ENCODE peak calls at places on chromosome 20, in seven cellular contexts. U, M, P, Y, C, W and T are unnamed samples.

GRCh38 chr20:60137657-60138245 is 179.5 kb downstream of the CDH26 start:
- DNase-seq in U (peak), M (no peak), P (no peak), Y (no peak), C (no peak), W (peak), T (no peak)

GRCh38 chr20:52166150-52166549 is 25.4 kb downstream of the ZFP64 start:
- DNase-seq in U (no peak), M (no peak), P (no peak), Y (no peak), C (no peak), W (no peak), T (no peak)

GRCh38 chr20:22473293-22473692 is 111.1 kb downstream of the FOXA2 start:
- DNase-seq in U (no peak), M (no peak), P (no peak), Y (no peak), C (no peak), W (no peak), T (no peak)

GRCh38 chr20:59016795-59017492 is 2.3 kb upstream of the TUBB1 start:
- DNase-seq in U (peak), M (no peak), P (no peak), Y (peak), C (peak), W (no peak), T (no peak)

GRCh38 chr20:56503911-56504310 is 20.6 kb upstream of the FAM209A start:
- DNase-seq in U (no peak), M (no peak), P (no peak), Y (no peak), C (no peak), W (no peak), T (no peak)

GRCh38 chr20:16828666-16829305 is 80.6 kb downstream of the OTOR start:
- DNase-seq in U (no peak), M (no peak), P (no peak), Y (no peak), C (no peak), W (no peak), T (no peak)

GRCh38 chr20:17998446-17998845 is 29.6 kb downstream of the MGME1 start:
- DNase-seq in U (no peak), M (no peak), P (no peak), Y (no peak), C (no peak), W (no peak), T (no peak)

GRCh38 chr20:39338977-39339376 is 376.8 kb downstream of the DHX35 start:
- DNase-seq in U (no peak), M (peak), P (peak), Y (no peak), C (peak), W (peak), T (no peak)

GRCh38 chr20:38115205-38115604 is 49.9 kb downstream of the TGM2 start:
- DNase-seq in U (no peak), M (no peak), P (no peak), Y (no peak), C (no peak), W (no peak), T (no peak)
- TF ChIP-seq CTCF in U (no peak), M (no peak), P (peak), Y (peak), C (peak), W (no peak), T (no peak)

GRCh38 chr20:32019156-32019510 is 8.9 kb downstream of the CCM2L start:
- DNase-seq in U (peak), M (peak), P (no peak), Y (no peak), C (no peak), W (no peak), T (peak)
- TF ChIP-seq CTCF in U (peak), M (peak), P (no peak), Y (peak), C (no peak), W (no peak), T (no peak)

GRCh38 chr20:3209023-3209945 is at the start of gene ITPA:
- DNase-seq in U (no peak), M (peak), P (peak), Y (no peak), C (peak), W (peak), T (peak)
- TF ChIP-seq CTCF in U (no peak), M (no peak), P (no peak), Y (no peak), C (no peak), W (no peak), T (no peak)

DNA sequence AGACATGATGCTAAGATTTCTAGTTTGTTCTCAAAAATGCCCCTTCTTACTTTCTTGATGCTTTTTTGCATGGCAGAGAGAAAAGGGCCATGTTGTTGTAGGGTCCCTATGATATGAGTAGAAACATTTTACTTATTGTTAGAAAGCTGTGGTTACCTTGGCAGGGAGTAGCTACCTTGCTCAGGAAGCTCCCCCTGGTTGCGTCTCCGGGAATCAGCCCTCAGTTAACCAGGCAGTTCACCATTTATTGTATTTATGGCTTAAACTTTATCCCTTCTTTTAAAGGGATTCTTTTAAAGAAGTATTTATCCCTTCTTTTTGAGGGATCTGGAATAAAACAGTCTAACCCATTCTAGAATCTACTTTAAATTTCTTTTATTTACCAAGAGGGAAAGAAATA is 113.9 kb upstream of the PROKR2 start:
- DNase-seq in U (peak), M (no peak), P (no peak), Y (no peak), C (no peak), W (no peak), T (no peak)
- TF ChIP-seq CTCF in U (no peak), M (no peak), P (no peak), Y (no peak), C (no peak), W (peak), T (no peak)

DNA sequence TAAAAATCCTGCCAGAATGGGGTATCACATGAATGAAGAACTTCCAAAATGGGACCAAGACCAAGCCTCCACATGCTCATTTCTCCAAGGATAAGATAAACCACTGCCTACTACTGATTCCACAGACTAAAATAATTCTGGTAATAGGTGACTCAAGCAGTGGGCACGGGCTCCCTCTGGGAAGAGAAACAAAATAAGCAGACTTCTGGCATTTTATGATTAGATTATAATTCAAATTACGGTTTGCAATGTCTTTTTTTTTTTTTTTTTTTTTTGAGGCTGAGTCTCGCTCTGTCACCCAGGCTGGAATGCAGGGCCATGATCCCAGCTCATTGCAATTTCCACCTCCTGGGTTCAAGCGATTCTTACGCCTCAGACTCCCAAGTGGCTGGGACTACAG is 16.0 kb downstream of the UQCC1 start:
- DNase-seq in U (no peak), M (no peak), P (no peak), Y (no peak), C (no peak), W (peak), T (no peak)
- TF ChIP-seq CTCF in U (no peak), M (no peak), P (no peak), Y (no peak), C (no peak), W (peak), T (no peak)

GRCh38 chr20:61579908-61580307 is 327.8 kb downstream of the CDH4 start:
- DNase-seq in U (no peak), M (peak), P (no peak), Y (no peak), C (no peak), W (no peak), T (no peak)
- TF ChIP-seq CTCF in U (no peak), M (no peak), P (no peak), Y (no peak), C (no peak), W (no peak), T (no peak)

GRCh38 chr20:49046087-49046900 is at the start of gene CSE1L:
- DNase-seq in U (peak), M (peak), P (peak), Y (peak), C (peak), W (peak), T (peak)
- TF ChIP-seq CTCF in U (no peak), M (no peak), P (no peak), Y (peak), C (no peak), W (no peak), T (no peak)